ENCODE peak calls at places on chromosomes 12 and 14, in eight cellular contexts. One of them, this sample, is unnamed.

GRCh38 chr14:56131004-56131864 is 13.0 kb downstream of the PELI2 start:
- DNase-seq in HCT116: no peak
- DNase-seq in K562: no peak
- DNase-seq in HepG2: no peak
- DNase-seq in SK-N-SH: no peak
- DNase-seq in HL-60: no peak
- DNase-seq in GM12878: no peak
- DNase-seq in Panc1: no peak
- DNase-seq in this sample: no peak

GRCh38 chr12:123056709-123057108 is 76.2 kb downstream of the ARL6IP4 start:
- DNase-seq in HepG2: no peak
- DNase-seq in HCT116: no peak
- DNase-seq in GM12878: no peak
- DNase-seq in HL-60: no peak
- DNase-seq in K562: no peak
- DNase-seq in SK-N-SH: no peak
- DNase-seq in Panc1: no peak
- DNase-seq in this sample: no peak

GRCh38 chr14:31096255-31096654 is 70.1 kb upstream of the STRN3 start:
- DNase-seq in HepG2: no peak
- DNase-seq in HL-60: no peak
- DNase-seq in K562: no peak
- DNase-seq in SK-N-SH: no peak
- DNase-seq in Panc1: no peak
- DNase-seq in HCT116: no peak
- DNase-seq in GM12878: no peak
- DNase-seq in this sample: no peak

GRCh38 chr12:102753802-102754201 is 163.2 kb downstream of the PAH start:
- DNase-seq in SK-N-SH: no peak
- DNase-seq in Panc1: no peak
- DNase-seq in K562: no peak
- DNase-seq in HCT116: no peak
- DNase-seq in HepG2: no peak
- DNase-seq in GM12878: no peak
- DNase-seq in HL-60: no peak
- DNase-seq in this sample: no peak

GRCh38 chr14:55297611-55298323 is 26.5 kb downstream of the FBXO34 start:
- DNase-seq in Panc1: no peak
- DNase-seq in GM12878: no peak
- DNase-seq in HL-60: no peak
- DNase-seq in HCT116: no peak
- DNase-seq in SK-N-SH: no peak
- DNase-seq in K562: no peak
- DNase-seq in HepG2: peak; percentile 10
- DNase-seq in this sample: peak; percentile 27

GRCh38 chr14:63542231-63542999 is 762 bp downstream of the PPP2R5E start:
- DNase-seq in Panc1: no peak
- DNase-seq in HCT116: no peak
- DNase-seq in HepG2: no peak
- DNase-seq in HL-60: peak; percentile 4
- DNase-seq in GM12878: no peak
- DNase-seq in K562: peak; percentile 33
- DNase-seq in SK-N-SH: peak; percentile 62
- DNase-seq in this sample: peak; percentile 67

GRCh38 chr14:93132472-93133065 is 16.8 kb upstream of the ITPK1 start:
- DNase-seq in K562: peak; percentile 13
- DNase-seq in GM12878: no peak
- DNase-seq in HCT116: no peak
- DNase-seq in Panc1: no peak
- DNase-seq in HL-60: peak; percentile 57
- DNase-seq in SK-N-SH: peak; percentile 63
- DNase-seq in HepG2: peak; percentile 70
- DNase-seq in this sample: peak; percentile 62

GRCh38 chr12:20339060-20339459 is 29.3 kb upstream of the PDE3A start:
- DNase-seq in GM12878: no peak
- DNase-seq in Panc1: no peak
- DNase-seq in HL-60: no peak
- DNase-seq in HepG2: no peak
- DNase-seq in SK-N-SH: no peak
- DNase-seq in K562: no peak
- DNase-seq in HCT116: no peak
- DNase-seq in this sample: no peak

GRCh38 chr14:104187931-104188726 is 49.7 kb downstream of the KIF26A start:
- DNase-seq in HepG2: no peak
- DNase-seq in SK-N-SH: no peak
- DNase-seq in Panc1: no peak
- DNase-seq in HCT116: no peak
- DNase-seq in K562: no peak
- DNase-seq in GM12878: no peak
- DNase-seq in HL-60: no peak
- DNase-seq in this sample: peak; percentile 54

GRCh38 chr14:102957222-102957621 is 34.8 kb downstream of the AMN start:
- DNase-seq in GM12878: no peak
- DNase-seq in SK-N-SH: peak; percentile 53
- DNase-seq in Panc1: no peak
- DNase-seq in HL-60: no peak
- DNase-seq in HepG2: no peak
- DNase-seq in HCT116: no peak
- DNase-seq in K562: no peak
- DNase-seq in this sample: no peak

GRCh38 chr14:95290769-95291440 is 28.8 kb downstream of the CLMN start:
- DNase-seq in HepG2: no peak
- DNase-seq in K562: no peak
- DNase-seq in HL-60: no peak
- DNase-seq in GM12878: no peak
- DNase-seq in Panc1: no peak
- DNase-seq in SK-N-SH: peak; percentile 65
- DNase-seq in HCT116: no peak
- DNase-seq in this sample: peak; percentile 54
- TF ChIP-seq REST in HepG2: no peak
- TF ChIP-seq REST in K562: no peak
- TF ChIP-seq REST in HL-60: no peak
- TF ChIP-seq REST in GM12878: no peak
- TF ChIP-seq REST in Panc1: no peak
- TF ChIP-seq REST in SK-N-SH: no peak
- TF ChIP-seq REST in HCT116: no peak
- TF ChIP-seq REST in this sample: no peak

DNA sequence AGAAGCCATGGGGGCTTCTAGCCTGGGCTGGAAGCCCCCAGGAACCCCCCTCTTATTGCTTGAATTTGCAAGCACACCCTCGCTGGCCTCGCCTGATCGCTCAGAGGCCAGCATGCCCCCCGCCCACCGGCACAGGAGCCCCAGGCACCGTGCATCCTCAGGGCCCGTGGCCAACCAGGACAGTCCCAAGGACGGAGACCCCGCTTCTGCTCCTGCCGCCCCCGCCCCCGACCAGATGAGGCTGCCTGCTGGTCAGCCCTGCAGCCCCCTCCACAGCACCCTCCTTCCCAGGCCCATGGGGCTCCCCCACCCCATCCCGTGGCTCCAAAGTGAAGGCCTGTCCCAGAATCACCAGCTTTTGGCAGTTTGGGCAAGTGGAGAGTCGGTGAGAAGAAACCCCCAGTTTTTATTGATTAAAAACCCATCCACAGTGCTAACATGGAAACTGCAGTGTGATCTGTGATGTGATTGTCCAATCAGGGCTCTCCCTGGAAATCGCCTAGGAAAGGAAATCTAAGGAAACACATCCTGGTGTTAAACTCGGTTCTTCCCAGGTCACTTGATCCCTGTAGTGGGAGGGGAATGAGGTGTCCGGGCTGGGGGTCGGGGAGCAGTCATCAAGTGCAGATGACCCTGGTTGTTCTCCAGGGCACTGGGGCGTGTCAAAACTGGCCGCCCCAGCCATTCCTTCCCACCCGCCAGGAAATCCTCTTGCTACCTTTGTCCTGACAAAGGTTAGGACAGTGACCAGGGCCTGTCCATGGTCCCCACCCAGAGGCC is 21.0 kb downstream of the RAB35 start:
- DNase-seq in SK-N-SH: no peak
- DNase-seq in HL-60: no peak
- DNase-seq in Panc1: no peak
- DNase-seq in K562: no peak
- DNase-seq in GM12878: no peak
- DNase-seq in HCT116: no peak
- DNase-seq in HepG2: no peak
- DNase-seq in this sample: peak; percentile 46
- TF ChIP-seq POLR2AphosphoS5 in SK-N-SH: no peak
- TF ChIP-seq POLR2AphosphoS5 in HL-60: no peak
- TF ChIP-seq POLR2AphosphoS5 in Panc1: no peak
- TF ChIP-seq POLR2AphosphoS5 in K562: no peak
- TF ChIP-seq POLR2AphosphoS5 in GM12878: no peak
- TF ChIP-seq POLR2AphosphoS5 in HCT116: no peak
- TF ChIP-seq POLR2AphosphoS5 in HepG2: no peak
- TF ChIP-seq POLR2AphosphoS5 in this sample: no peak

DNA sequence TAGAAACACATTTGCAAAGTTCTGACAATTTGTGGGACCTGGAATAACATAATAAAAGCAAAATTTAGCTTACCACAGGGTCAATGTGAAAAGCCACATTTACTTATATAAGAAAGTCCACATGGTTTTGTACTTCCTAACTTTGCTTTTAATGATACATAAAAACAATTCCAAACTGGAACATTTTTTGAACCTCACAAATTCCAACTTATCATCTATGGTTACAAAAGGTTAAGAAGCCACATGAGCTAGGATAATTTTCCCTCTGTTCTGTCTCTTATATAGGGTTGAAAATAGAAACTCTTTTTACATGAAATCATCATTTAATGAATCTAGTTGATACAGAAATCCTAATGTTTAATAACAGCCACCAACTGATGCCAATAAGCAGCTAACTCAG is 8.9 kb upstream of the RERG start:
- DNase-seq in GM12878: no peak
- DNase-seq in SK-N-SH: no peak
- DNase-seq in HepG2: no peak
- DNase-seq in Panc1: no peak
- DNase-seq in K562: no peak
- DNase-seq in HL-60: no peak
- DNase-seq in HCT116: no peak
- DNase-seq in this sample: no peak
- TF ChIP-seq REST in GM12878: no peak
- TF ChIP-seq REST in SK-N-SH: no peak
- TF ChIP-seq REST in HepG2: no peak
- TF ChIP-seq REST in Panc1: no peak
- TF ChIP-seq REST in K562: no peak
- TF ChIP-seq REST in HL-60: no peak
- TF ChIP-seq REST in HCT116: no peak
- TF ChIP-seq REST in this sample: no peak

DNA sequence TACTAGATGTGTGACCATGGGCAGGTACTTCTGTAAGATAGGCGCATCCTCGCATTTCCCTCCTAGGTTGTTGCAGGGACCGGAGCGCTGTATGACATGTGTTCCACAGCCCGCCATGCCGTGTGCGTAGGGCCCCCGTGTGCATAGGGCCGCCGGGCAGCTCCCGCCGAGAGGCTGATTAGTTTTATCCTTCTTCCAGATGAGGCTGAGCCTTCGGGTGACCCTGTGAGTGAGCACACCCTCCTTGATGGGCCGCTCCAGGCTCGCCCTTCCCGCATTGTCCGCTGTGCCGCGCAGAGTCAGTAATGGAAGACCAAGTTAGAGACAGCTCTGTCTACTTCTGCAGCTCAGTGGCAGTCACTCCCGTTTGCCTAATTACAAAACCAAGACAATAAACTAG is 72.9 kb upstream of the DYNC1H1 start:
- DNase-seq in HCT116: no peak
- DNase-seq in SK-N-SH: no peak
- DNase-seq in GM12878: no peak
- DNase-seq in K562: no peak
- DNase-seq in HL-60: no peak
- DNase-seq in HepG2: no peak
- DNase-seq in Panc1: no peak
- DNase-seq in this sample: no peak
- TF ChIP-seq POLR2AphosphoS5 in HCT116: no peak
- TF ChIP-seq POLR2AphosphoS5 in SK-N-SH: no peak
- TF ChIP-seq POLR2AphosphoS5 in GM12878: no peak
- TF ChIP-seq POLR2AphosphoS5 in K562: no peak
- TF ChIP-seq POLR2AphosphoS5 in HL-60: no peak
- TF ChIP-seq POLR2AphosphoS5 in HepG2: no peak
- TF ChIP-seq POLR2AphosphoS5 in Panc1: no peak
- TF ChIP-seq POLR2AphosphoS5 in this sample: no peak

GRCh38 chr12:42426733-42427132 is 100.8 kb downstream of the PPHLN1 start:
- DNase-seq in HL-60: peak; percentile 61
- DNase-seq in SK-N-SH: no peak
- DNase-seq in K562: peak; percentile 59
- DNase-seq in Panc1: no peak
- DNase-seq in HepG2: no peak
- DNase-seq in GM12878: no peak
- DNase-seq in HCT116: peak; percentile 49
- DNase-seq in this sample: peak; percentile 60

GRCh38 chr12:42420385-42420784 is 94.4 kb downstream of the PPHLN1 start:
- DNase-seq in Panc1: no peak
- DNase-seq in HepG2: no peak
- DNase-seq in SK-N-SH: no peak
- DNase-seq in HCT116: no peak
- DNase-seq in HL-60: no peak
- DNase-seq in K562: no peak
- DNase-seq in GM12878: no peak
- DNase-seq in this sample: no peak

GRCh38 chr12:42422785-42423184 is 96.8 kb downstream of the PPHLN1 start:
- DNase-seq in GM12878: no peak
- DNase-seq in HCT116: no peak
- DNase-seq in K562: no peak
- DNase-seq in SK-N-SH: no peak
- DNase-seq in Panc1: no peak
- DNase-seq in HepG2: no peak
- DNase-seq in HL-60: no peak
- DNase-seq in this sample: no peak

DNA sequence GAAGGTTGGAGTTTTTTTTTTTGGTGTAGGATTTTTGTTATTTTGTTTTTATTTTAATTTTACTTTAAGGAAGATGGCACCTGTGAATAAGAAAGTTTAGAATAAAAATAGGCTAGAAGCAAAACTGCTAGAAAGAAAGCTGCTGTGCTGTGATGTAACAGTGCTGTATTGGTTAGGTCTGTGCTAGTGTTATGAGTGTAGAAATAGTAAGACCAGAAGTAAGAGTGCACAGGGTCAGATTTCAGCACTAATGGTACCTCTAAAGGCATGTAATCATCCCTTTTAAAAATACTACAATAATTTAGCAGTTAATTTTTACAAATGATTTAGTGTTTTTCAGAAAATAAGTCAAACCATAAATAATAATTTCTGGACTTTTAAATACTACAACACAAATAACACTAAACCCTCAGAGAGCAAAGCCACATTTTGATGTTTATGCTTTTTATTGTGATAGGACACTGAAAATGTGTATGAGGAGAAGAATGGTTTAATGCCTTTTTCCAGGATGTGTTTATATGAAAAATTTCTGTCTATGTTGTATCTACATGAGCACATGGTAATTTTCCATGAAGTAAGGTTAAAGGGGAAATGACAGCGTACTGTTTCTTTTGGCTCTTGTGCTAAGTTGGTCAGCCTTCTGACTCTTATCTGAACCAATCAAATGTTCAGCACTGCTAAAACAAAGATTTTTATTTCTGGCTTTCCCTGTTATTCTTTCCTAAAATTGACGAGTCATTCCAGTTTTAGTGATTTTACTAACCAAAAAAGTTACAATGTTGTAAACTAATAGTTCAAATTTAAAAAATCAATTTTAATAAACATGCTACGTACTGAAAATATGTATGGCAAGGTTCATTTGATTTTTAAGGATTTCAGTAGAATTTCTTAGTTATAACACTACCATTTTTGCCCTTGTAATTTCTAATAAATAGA is 96.1 kb downstream of the PPHLN1 start:
- DNase-seq in HL-60: no peak
- DNase-seq in HepG2: no peak
- DNase-seq in GM12878: peak; percentile 7
- DNase-seq in K562: peak; percentile 18
- DNase-seq in HCT116: no peak
- DNase-seq in Panc1: no peak
- DNase-seq in SK-N-SH: peak; percentile 37
- DNase-seq in this sample: no peak
- TF ChIP-seq REST in HL-60: no peak
- TF ChIP-seq REST in HepG2: no peak
- TF ChIP-seq REST in GM12878: no peak
- TF ChIP-seq REST in K562: no peak
- TF ChIP-seq REST in HCT116: no peak
- TF ChIP-seq REST in Panc1: no peak
- TF ChIP-seq REST in SK-N-SH: no peak
- TF ChIP-seq REST in this sample: no peak

This sample was measured in GM23338.